ENCODE peak calls at places on chromosomes 3 and 15, in four cellular contexts. U, L, I and T are unnamed samples.

GRCh38 chr15:74428970-74429783 is 4.6 kb downstream of the SEMA7A start:
- DNase-seq in U (peak), L (no peak), I (no peak), T (no peak)

GRCh38 chr15:29074045-29074444 is 188.3 kb downstream of the APBA2 start:
- DNase-seq in U (no peak), L (no peak), I (no peak), T (no peak)

GRCh38 chr3:113629941-113630340 is 66.5 kb downstream of the USF3 start:
- DNase-seq in U (no peak), L (no peak), I (no peak), T (no peak)

GRCh38 chr15:67927501-67928156 is 87.8 kb upstream of the RNU6-1 start:
- DNase-seq in U (no peak), L (peak), I (no peak), T (no peak)

GRCh38 chr3:11774296-11774877 is 72.3 kb downstream of the TAMM41 start:
- DNase-seq in U (no peak), L (no peak), I (no peak), T (no peak)

GRCh38 chr15:35174948-35175347 is 89.9 kb upstream of the NANOGP8 start:
- DNase-seq in U (no peak), L (no peak), I (no peak), T (no peak)

GRCh38 chr3:62922326-62922725 is 47.1 kb upstream of the CADPS start:
- DNase-seq in U (no peak), L (no peak), I (no peak), T (no peak)

GRCh38 chr3:12904951-12905315 is 63.6 kb upstream of the RPL32 start:
- DNase-seq in U (no peak), L (no peak), I (no peak), T (no peak)

GRCh38 chr3:113268917-113269316 is 57.6 kb downstream of the BOC start:
- DNase-seq in U (no peak), L (no peak), I (no peak), T (no peak)

GRCh38 chr15:69475769-69476358 is 23.2 kb downstream of the RPLP1 start:
- DNase-seq in U (peak), L (peak), I (peak), T (peak)

GRCh38 chr3:100634493-100635272 is 25.3 kb downstream of the ADGRG7 start:
- DNase-seq in U (peak), L (no peak), I (no peak), T (peak)

GRCh38 chr3:127254730-127255129 is 33.1 kb downstream of the PRR20G start:
- DNase-seq in U (no peak), L (no peak), I (no peak), T (peak)

GRCh38 chr15:81492303-81492702 is 118.3 kb upstream of the TMC3 start:
- DNase-seq in U (no peak), L (no peak), I (no peak), T (no peak)

GRCh38 chr3:40915346-40915865 is 283.9 kb upstream of the CTNNB1 start:
- DNase-seq in U (no peak), L (no peak), I (no peak), T (no peak)

GRCh38 chr3:39338201-39338600 is 8.7 kb downstream of the CCR8 start:
- DNase-seq in U (no peak), L (no peak), I (no peak), T (no peak)

GRCh38 chr3:193744822-193745684 is 152.0 kb downstream of the OPA1 start:
- DNase-seq in U (no peak), L (no peak), I (no peak), T (no peak)

GRCh38 chr3:52185837-52186236 is 12.1 kb upstream of the ALAS1 start:
- DNase-seq in U (no peak), L (no peak), I (no peak), T (no peak)

GRCh38 chr15:74402873-74403589 is 30.7 kb downstream of the SEMA7A start:
- DNase-seq in U (no peak), L (no peak), I (peak), T (peak)

GRCh38 chr3:58824285-58824684 is 157.7 kb upstream of the FAM3D start:
- DNase-seq in U (peak), L (no peak), I (no peak), T (peak)

GRCh38 chr3:87361271-87361670 is 84.9 kb upstream of the POU1F1 start:
- DNase-seq in U (no peak), L (no peak), I (no peak), T (no peak)

DNA sequence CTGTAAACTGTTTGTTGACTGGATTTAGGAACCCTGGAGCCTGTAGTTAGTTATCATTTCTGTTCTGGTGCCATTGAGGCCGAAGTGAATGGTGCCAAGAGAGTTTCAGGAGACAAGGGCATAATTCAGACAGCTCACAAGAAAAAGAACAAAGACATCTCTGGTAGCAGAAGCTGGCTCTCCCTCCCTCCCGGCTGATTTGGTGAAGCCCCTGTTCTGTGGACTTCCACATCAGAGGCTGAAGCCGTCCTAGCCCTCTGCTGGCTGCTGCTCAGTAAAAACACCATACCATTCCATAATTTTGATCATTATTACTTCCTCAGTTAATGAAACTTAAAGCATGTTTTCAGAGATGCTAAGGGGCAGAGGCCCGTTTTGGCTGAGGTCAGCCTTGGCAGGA is 381.2 kb upstream of the WNT5A start:
- DNase-seq in U (no peak), L (no peak), I (no peak), T (no peak)
- TF ChIP-seq CTCF in U (no peak), L (no peak), I (no peak), T (no peak)

GRCh38 chr15:40594429-40594836 is 384 bp downstream of the KNL1 start:
- DNase-seq in U (peak), L (peak), I (no peak), T (peak)
- TF ChIP-seq CTCF in U (no peak), L (no peak), I (no peak), T (no peak)

GRCh38 chr15:72160846-72161245 is 36.7 kb downstream of the GRAMD2A start:
- DNase-seq in U (no peak), L (no peak), I (no peak), T (no peak)

GRCh38 chr15:72163719-72164118 is 33.9 kb downstream of the GRAMD2A start:
- DNase-seq in U (no peak), L (no peak), I (no peak), T (no peak)

GRCh38 chr15:72161351-72162132 is 36.0 kb downstream of the GRAMD2A start:
- DNase-seq in U (no peak), L (no peak), I (no peak), T (no peak)

GRCh38 chr15:72166716-72167417 is 30.7 kb downstream of the GRAMD2A start:
- DNase-seq in U (no peak), L (no peak), I (no peak), T (no peak)

DNA sequence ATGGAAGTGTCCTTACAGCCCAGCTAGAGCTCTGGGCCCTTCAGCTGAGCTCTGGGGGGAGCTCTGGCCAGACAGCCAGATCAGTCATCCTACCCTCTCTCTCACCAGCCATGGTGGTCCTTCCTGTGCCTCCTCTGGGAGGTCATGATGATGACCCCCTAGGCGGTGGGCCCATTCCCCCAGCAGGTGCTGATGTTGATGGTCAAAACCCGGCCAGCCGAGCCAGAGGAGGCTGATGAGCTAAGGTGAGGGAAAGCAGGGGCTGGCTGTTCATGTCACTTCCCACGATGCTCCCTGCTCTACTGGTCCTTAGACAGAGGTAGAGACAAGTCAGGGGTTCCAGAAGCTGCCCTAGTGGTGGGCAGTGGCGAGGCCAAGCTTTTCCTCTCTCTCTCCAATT is 35.0 kb downstream of the GRAMD2A start:
- DNase-seq in U (no peak), L (no peak), I (no peak), T (no peak)
- TF ChIP-seq CTCF in U (no peak), L (no peak), I (no peak), T (no peak)

GRCh38 chr15:31498329-31498728 is 171.7 kb downstream of the KLF13 start:
- DNase-seq in U (no peak), L (no peak), I (no peak), T (no peak)
- TF ChIP-seq CTCF in U (no peak), L (no peak), I (no peak), T (no peak)

GRCh38 chr3:182258538-182259177 is 534.6 kb upstream of the ATP11B start:
- DNase-seq in U (no peak), L (no peak), I (no peak), T (peak)
- TF ChIP-seq CTCF in U (no peak), L (peak), I (peak), T (peak)

GRCh38 chr3:22922317-22922716 is 280.8 kb upstream of the UBE2E2 start:
- DNase-seq in U (no peak), L (no peak), I (no peak), T (peak)
- TF ChIP-seq CTCF in U (no peak), L (no peak), I (peak), T (peak)